ENCODE peak calls at places on chromosomes 3 and 15, in ten cellular contexts. One of them, this sample, is unnamed.

GRCh38 chr3:58173670-58174472 is 36.9 kb downstream of the DNASE1L3 start:
- DNase-seq in NCI-H345: peak
- DNase-seq in thoracic aorta: no peak
- DNase-seq in activated CD8-positive, alpha-beta memory T cell treated with anti-CD3 and anti-CD28 coated beads, Interleukin-2, amount 10 ng/mL, durations not matched to agents 7 days and 5 days: peak
- DNase-seq in suprapubic skin: no peak
- DNase-seq in LNCaP clone FGC: no peak
- DNase-seq in activated naive CD4-positive, alpha-beta T cell: peak
- DNase-seq in fibroblast of mammary gland: no peak
- DNase-seq in NCI-H748 treated with DMSO at 0.1 percent for 48 hours: peak
- DNase-seq in GM12878: no peak
- DNase-seq in this sample: peak

GRCh38 chr15:36798366-36798765 is 218.9 kb downstream of the CDIN1 start:
- DNase-seq in NCI-H345: no peak
- DNase-seq in NCI-H748 treated with DMSO at 0.1 percent for 48 hours: no peak
- DNase-seq in activated CD8-positive, alpha-beta memory T cell treated with anti-CD3 and anti-CD28 coated beads, Interleukin-2, amount 10 ng/mL, durations not matched to agents 7 days and 5 days: no peak
- DNase-seq in LNCaP clone FGC: no peak
- DNase-seq in GM12878: no peak
- DNase-seq in fibroblast of mammary gland: peak
- DNase-seq in suprapubic skin: no peak
- DNase-seq in activated naive CD4-positive, alpha-beta T cell: no peak
- DNase-seq in thoracic aorta: no peak
- DNase-seq in this sample: no peak

GRCh38 chr3:190086191-190086590 is 34.5 kb downstream of the P3H2 start:
- DNase-seq in activated CD8-positive, alpha-beta memory T cell treated with anti-CD3 and anti-CD28 coated beads, Interleukin-2, amount 10 ng/mL, durations not matched to agents 7 days and 5 days: no peak
- DNase-seq in LNCaP clone FGC: no peak
- DNase-seq in NCI-H748 treated with DMSO at 0.1 percent for 48 hours: no peak
- DNase-seq in fibroblast of mammary gland: no peak
- DNase-seq in NCI-H345: no peak
- DNase-seq in suprapubic skin: no peak
- DNase-seq in GM12878: no peak
- DNase-seq in thoracic aorta: no peak
- DNase-seq in activated naive CD4-positive, alpha-beta T cell: no peak
- DNase-seq in this sample: no peak

GRCh38 chr15:54990793-54991192 is 205.9 kb downstream of the RSL24D1 start:
- DNase-seq in activated naive CD4-positive, alpha-beta T cell: no peak
- DNase-seq in NCI-H748 treated with DMSO at 0.1 percent for 48 hours: no peak
- DNase-seq in LNCaP clone FGC: no peak
- DNase-seq in fibroblast of mammary gland: no peak
- DNase-seq in GM12878: no peak
- DNase-seq in thoracic aorta: no peak
- DNase-seq in activated CD8-positive, alpha-beta memory T cell treated with anti-CD3 and anti-CD28 coated beads, Interleukin-2, amount 10 ng/mL, durations not matched to agents 7 days and 5 days: no peak
- DNase-seq in NCI-H345: no peak
- DNase-seq in suprapubic skin: no peak
- DNase-seq in this sample: no peak

GRCh38 chr15:76987896-76988860 is 6.7 kb upstream of the PSTPIP1 start:
- DNase-seq in thoracic aorta: no peak
- DNase-seq in GM12878: peak
- DNase-seq in NCI-H748 treated with DMSO at 0.1 percent for 48 hours: no peak
- DNase-seq in activated naive CD4-positive, alpha-beta T cell: no peak
- DNase-seq in LNCaP clone FGC: no peak
- DNase-seq in NCI-H345: no peak
- DNase-seq in fibroblast of mammary gland: peak
- DNase-seq in suprapubic skin: peak
- DNase-seq in activated CD8-positive, alpha-beta memory T cell treated with anti-CD3 and anti-CD28 coated beads, Interleukin-2, amount 10 ng/mL, durations not matched to agents 7 days and 5 days: peak
- DNase-seq in this sample: no peak

GRCh38 chr3:181711325-181712135 is at the start of gene SOX2:
- DNase-seq in thoracic aorta: no peak
- DNase-seq in fibroblast of mammary gland: peak
- DNase-seq in activated naive CD4-positive, alpha-beta T cell: no peak
- DNase-seq in GM12878: no peak
- DNase-seq in NCI-H748 treated with DMSO at 0.1 percent for 48 hours: peak
- DNase-seq in NCI-H345: peak
- DNase-seq in LNCaP clone FGC: peak
- DNase-seq in activated CD8-positive, alpha-beta memory T cell treated with anti-CD3 and anti-CD28 coated beads, Interleukin-2, amount 10 ng/mL, durations not matched to agents 7 days and 5 days: no peak
- DNase-seq in suprapubic skin: no peak
- DNase-seq in this sample: peak

GRCh38 chr3:79517766-79518413 is 249.9 kb downstream of the ROBO1 start:
- DNase-seq in NCI-H345: peak
- DNase-seq in suprapubic skin: no peak
- DNase-seq in NCI-H748 treated with DMSO at 0.1 percent for 48 hours: peak
- DNase-seq in thoracic aorta: no peak
- DNase-seq in activated CD8-positive, alpha-beta memory T cell treated with anti-CD3 and anti-CD28 coated beads, Interleukin-2, amount 10 ng/mL, durations not matched to agents 7 days and 5 days: no peak
- DNase-seq in GM12878: no peak
- DNase-seq in LNCaP clone FGC: no peak
- DNase-seq in fibroblast of mammary gland: peak
- DNase-seq in activated naive CD4-positive, alpha-beta T cell: no peak
- DNase-seq in this sample: peak

GRCh38 chr3:29731050-29731449 is 450.2 kb downstream of the RBMS3 start:
- DNase-seq in activated CD8-positive, alpha-beta memory T cell treated with anti-CD3 and anti-CD28 coated beads, Interleukin-2, amount 10 ng/mL, durations not matched to agents 7 days and 5 days: no peak
- DNase-seq in thoracic aorta: no peak
- DNase-seq in suprapubic skin: no peak
- DNase-seq in GM12878: no peak
- DNase-seq in activated naive CD4-positive, alpha-beta T cell: no peak
- DNase-seq in NCI-H748 treated with DMSO at 0.1 percent for 48 hours: no peak
- DNase-seq in fibroblast of mammary gland: no peak
- DNase-seq in NCI-H345: no peak
- DNase-seq in LNCaP clone FGC: no peak
- DNase-seq in this sample: no peak

GRCh38 chr3:33716227-33716626 is 1.8 kb downstream of the CLASP2 start:
- DNase-seq in activated CD8-positive, alpha-beta memory T cell treated with anti-CD3 and anti-CD28 coated beads, Interleukin-2, amount 10 ng/mL, durations not matched to agents 7 days and 5 days: no peak
- DNase-seq in GM12878: no peak
- DNase-seq in activated naive CD4-positive, alpha-beta T cell: no peak
- DNase-seq in NCI-H748 treated with DMSO at 0.1 percent for 48 hours: no peak
- DNase-seq in NCI-H345: no peak
- DNase-seq in fibroblast of mammary gland: no peak
- DNase-seq in suprapubic skin: no peak
- DNase-seq in LNCaP clone FGC: no peak
- DNase-seq in thoracic aorta: no peak
- DNase-seq in this sample: no peak

GRCh38 chr3:23495507-23495906 is 292.4 kb downstream of the UBE2E2 start:
- DNase-seq in NCI-H748 treated with DMSO at 0.1 percent for 48 hours: no peak
- DNase-seq in thoracic aorta: no peak
- DNase-seq in fibroblast of mammary gland: peak
- DNase-seq in LNCaP clone FGC: no peak
- DNase-seq in GM12878: no peak
- DNase-seq in activated CD8-positive, alpha-beta memory T cell treated with anti-CD3 and anti-CD28 coated beads, Interleukin-2, amount 10 ng/mL, durations not matched to agents 7 days and 5 days: no peak
- DNase-seq in NCI-H345: no peak
- DNase-seq in activated naive CD4-positive, alpha-beta T cell: no peak
- DNase-seq in suprapubic skin: no peak
- DNase-seq in this sample: peak

GRCh38 chr3:71111784-71112440 is 471.6 kb downstream of the FOXP1 start:
- DNase-seq in fibroblast of mammary gland: peak
- DNase-seq in thoracic aorta: no peak
- DNase-seq in NCI-H345: no peak
- DNase-seq in suprapubic skin: no peak
- DNase-seq in GM12878: no peak
- DNase-seq in LNCaP clone FGC: no peak
- DNase-seq in NCI-H748 treated with DMSO at 0.1 percent for 48 hours: no peak
- DNase-seq in activated naive CD4-positive, alpha-beta T cell: no peak
- DNase-seq in activated CD8-positive, alpha-beta memory T cell treated with anti-CD3 and anti-CD28 coated beads, Interleukin-2, amount 10 ng/mL, durations not matched to agents 7 days and 5 days: no peak
- DNase-seq in this sample: no peak

This sample was measured in NCI-H1105 treated with DMSO at 0.1 percent for 48 hours.